ENCODE peak calls at places on chromosomes 13 and 19, in seven cellular contexts. One of them, this sample, is unnamed.

GRCh38 chr13:48783831-48784230 is 130.1 kb downstream of the CYSLTR2 start:
- DNase-seq in NCI-H146: no peak
- DNase-seq in brain microvascular endothelial cell: no peak
- DNase-seq in suprapubic skin: no peak
- DNase-seq in glutamatergic neuron: no peak
- DNase-seq in NCI-H524: no peak
- DNase-seq in activated T-cell treated with anti-CD3 and anti-CD28 coated beads for 1 hour: no peak
- DNase-seq in this sample: no peak

GRCh38 chr13:87129602-87130300 is 541.4 kb upstream of the SLITRK5 start:
- DNase-seq in suprapubic skin: no peak
- DNase-seq in brain microvascular endothelial cell: peak; percentile 1
- DNase-seq in glutamatergic neuron: no peak
- DNase-seq in NCI-H524: no peak
- DNase-seq in activated T-cell treated with anti-CD3 and anti-CD28 coated beads for 1 hour: no peak
- DNase-seq in NCI-H146: no peak
- DNase-seq in this sample: peak; percentile 19

GRCh38 chr19:35272122-35272715 is 3.5 kb downstream of the USF2 start:
- DNase-seq in NCI-H146: no peak
- DNase-seq in suprapubic skin: no peak
- DNase-seq in activated T-cell treated with anti-CD3 and anti-CD28 coated beads for 1 hour: no peak
- DNase-seq in glutamatergic neuron: no peak
- DNase-seq in brain microvascular endothelial cell: no peak
- DNase-seq in NCI-H524: no peak
- DNase-seq in this sample: no peak

GRCh38 chr13:111658150-111659100 is 338.0 kb downstream of the TEX29 start:
- DNase-seq in NCI-H524: no peak
- DNase-seq in suprapubic skin: peak; percentile 62
- DNase-seq in brain microvascular endothelial cell: no peak
- DNase-seq in glutamatergic neuron: peak; percentile 74
- DNase-seq in NCI-H146: peak; percentile 60
- DNase-seq in activated T-cell treated with anti-CD3 and anti-CD28 coated beads for 1 hour: no peak
- DNase-seq in this sample: peak; percentile 25

GRCh38 chr13:63408227-63409202 is 1992.9 kb upstream of the PCDH20 start:
- DNase-seq in glutamatergic neuron: no peak
- DNase-seq in NCI-H524: no peak
- DNase-seq in brain microvascular endothelial cell: peak; percentile 33
- DNase-seq in activated T-cell treated with anti-CD3 and anti-CD28 coated beads for 1 hour: no peak
- DNase-seq in suprapubic skin: no peak
- DNase-seq in NCI-H146: no peak
- DNase-seq in this sample: peak; percentile 60

GRCh38 chr19:13909430-13909829 is 3.4 kb downstream of the CC2D1A start:
- DNase-seq in activated T-cell treated with anti-CD3 and anti-CD28 coated beads for 1 hour: no peak
- DNase-seq in glutamatergic neuron: no peak
- DNase-seq in brain microvascular endothelial cell: no peak
- DNase-seq in suprapubic skin: no peak
- DNase-seq in NCI-H146: no peak
- DNase-seq in NCI-H524: no peak
- DNase-seq in this sample: no peak

GRCh38 chr13:45936621-45937020 is 85.1 kb upstream of the SIAH3 start:
- DNase-seq in suprapubic skin: no peak
- DNase-seq in NCI-H146: peak; percentile 23
- DNase-seq in glutamatergic neuron: no peak
- DNase-seq in NCI-H524: no peak
- DNase-seq in activated T-cell treated with anti-CD3 and anti-CD28 coated beads for 1 hour: no peak
- DNase-seq in brain microvascular endothelial cell: no peak
- DNase-seq in this sample: peak; percentile 59

GRCh38 chr13:107296804-107297203 is 728.9 kb upstream of the ARGLU1 start:
- DNase-seq in NCI-H524: no peak
- DNase-seq in suprapubic skin: no peak
- DNase-seq in activated T-cell treated with anti-CD3 and anti-CD28 coated beads for 1 hour: no peak
- DNase-seq in brain microvascular endothelial cell: no peak
- DNase-seq in NCI-H146: no peak
- DNase-seq in glutamatergic neuron: no peak
- DNase-seq in this sample: no peak

GRCh38 chr13:74040200-74040599 is 94.0 kb downstream of the KLF12 start:
- DNase-seq in suprapubic skin: no peak
- DNase-seq in activated T-cell treated with anti-CD3 and anti-CD28 coated beads for 1 hour: no peak
- DNase-seq in NCI-H524: peak; percentile 19
- DNase-seq in glutamatergic neuron: peak; percentile 81
- DNase-seq in NCI-H146: peak; percentile 61
- DNase-seq in brain microvascular endothelial cell: peak; percentile 28
- DNase-seq in this sample: peak; percentile 93

GRCh38 chr19:49473868-49474544 is at the start of gene FLT3LG:
- DNase-seq in activated T-cell treated with anti-CD3 and anti-CD28 coated beads for 1 hour: peak; percentile 84
- DNase-seq in glutamatergic neuron: peak; percentile 67
- DNase-seq in NCI-H146: peak; percentile 48
- DNase-seq in brain microvascular endothelial cell: peak; percentile 39
- DNase-seq in suprapubic skin: peak; percentile 91
- DNase-seq in NCI-H524: peak; percentile 24
- DNase-seq in this sample: no peak

GRCh38 chr13:23899555-23899954 is 2.3 kb upstream of the C1QTNF9B start:
- DNase-seq in NCI-H146: no peak
- DNase-seq in brain microvascular endothelial cell: peak; percentile 64
- DNase-seq in activated T-cell treated with anti-CD3 and anti-CD28 coated beads for 1 hour: no peak
- DNase-seq in glutamatergic neuron: no peak
- DNase-seq in NCI-H524: no peak
- DNase-seq in suprapubic skin: no peak
- DNase-seq in this sample: no peak

GRCh38 chr13:27549406-27549981 is 70.8 kb downstream of the LNX2 start:
- DNase-seq in NCI-H146: no peak
- DNase-seq in NCI-H524: no peak
- DNase-seq in brain microvascular endothelial cell: no peak
- DNase-seq in activated T-cell treated with anti-CD3 and anti-CD28 coated beads for 1 hour: no peak
- DNase-seq in glutamatergic neuron: no peak
- DNase-seq in suprapubic skin: no peak
- DNase-seq in this sample: no peak

GRCh38 chr13:74132768-74133656 is 1.2 kb downstream of the KLF12 start:
- DNase-seq in activated T-cell treated with anti-CD3 and anti-CD28 coated beads for 1 hour: no peak
- DNase-seq in brain microvascular endothelial cell: no peak
- DNase-seq in glutamatergic neuron: peak; percentile 52
- DNase-seq in suprapubic skin: peak; percentile 83
- DNase-seq in NCI-H146: peak; percentile 66
- DNase-seq in NCI-H524: no peak
- DNase-seq in this sample: peak; percentile 75

GRCh38 chr13:34816543-34816942 is 125.5 kb upstream of the NBEA start:
- DNase-seq in glutamatergic neuron: no peak
- DNase-seq in suprapubic skin: no peak
- DNase-seq in NCI-H524: no peak
- DNase-seq in NCI-H146: no peak
- DNase-seq in activated T-cell treated with anti-CD3 and anti-CD28 coated beads for 1 hour: no peak
- DNase-seq in brain microvascular endothelial cell: no peak
- DNase-seq in this sample: no peak

GRCh38 chr19:850221-850978 is 1.7 kb upstream of the ELANE start:
- DNase-seq in glutamatergic neuron: peak; percentile 69
- DNase-seq in activated T-cell treated with anti-CD3 and anti-CD28 coated beads for 1 hour: no peak
- DNase-seq in brain microvascular endothelial cell: peak; percentile 35
- DNase-seq in NCI-H524: peak; percentile 52
- DNase-seq in NCI-H146: peak; percentile 72
- DNase-seq in suprapubic skin: peak; percentile 95
- DNase-seq in this sample: peak; percentile 45

GRCh38 chr13:37192986-37193385 is 87.5 kb upstream of the CSNK1A1L start:
- DNase-seq in suprapubic skin: no peak
- DNase-seq in activated T-cell treated with anti-CD3 and anti-CD28 coated beads for 1 hour: no peak
- DNase-seq in NCI-H146: no peak
- DNase-seq in brain microvascular endothelial cell: no peak
- DNase-seq in glutamatergic neuron: no peak
- DNase-seq in NCI-H524: no peak
- DNase-seq in this sample: no peak

GRCh38 chr19:7605490-7606222 is 10.0 kb downstream of the CAMSAP3 start:
- DNase-seq in NCI-H146: no peak
- DNase-seq in glutamatergic neuron: no peak
- DNase-seq in suprapubic skin: no peak
- DNase-seq in brain microvascular endothelial cell: no peak
- DNase-seq in activated T-cell treated with anti-CD3 and anti-CD28 coated beads for 1 hour: no peak
- DNase-seq in NCI-H524: no peak
- DNase-seq in this sample: peak; percentile 83

GRCh38 chr19:39599116-39599515 is 3.2 kb upstream of the LGALS13 start:
- DNase-seq in glutamatergic neuron: no peak
- DNase-seq in activated T-cell treated with anti-CD3 and anti-CD28 coated beads for 1 hour: peak; percentile 4
- DNase-seq in suprapubic skin: no peak
- DNase-seq in brain microvascular endothelial cell: peak; percentile 15
- DNase-seq in NCI-H524: no peak
- DNase-seq in NCI-H146: no peak
- DNase-seq in this sample: peak; percentile 54

GRCh38 chr13:102128216-102128800 is 273.5 kb downstream of the FGF14 start:
- DNase-seq in suprapubic skin: no peak
- DNase-seq in NCI-H146: no peak
- DNase-seq in glutamatergic neuron: no peak
- DNase-seq in NCI-H524: no peak
- DNase-seq in brain microvascular endothelial cell: no peak
- DNase-seq in activated T-cell treated with anti-CD3 and anti-CD28 coated beads for 1 hour: no peak
- DNase-seq in this sample: peak; percentile 21

GRCh38 chr19:53511933-53512374 is 26.0 kb upstream of the ZNF331 start:
- DNase-seq in NCI-H524: no peak
- DNase-seq in activated T-cell treated with anti-CD3 and anti-CD28 coated beads for 1 hour: peak; percentile 33
- DNase-seq in NCI-H146: peak; percentile 63
- DNase-seq in brain microvascular endothelial cell: peak; percentile 47
- DNase-seq in suprapubic skin: no peak
- DNase-seq in glutamatergic neuron: peak; percentile 74
- DNase-seq in this sample: peak; percentile 94

GRCh38 chr13:99357149-99357596 is 50.0 kb upstream of the GPR183 start:
- DNase-seq in NCI-H146: no peak
- DNase-seq in brain microvascular endothelial cell: peak; percentile 91
- DNase-seq in suprapubic skin: no peak
- DNase-seq in activated T-cell treated with anti-CD3 and anti-CD28 coated beads for 1 hour: no peak
- DNase-seq in NCI-H524: no peak
- DNase-seq in glutamatergic neuron: no peak
- DNase-seq in this sample: no peak

GRCh38 chr19:51251453-51251790 is 542 bp downstream of the SIGLECL1 start:
- DNase-seq in suprapubic skin: no peak
- DNase-seq in activated T-cell treated with anti-CD3 and anti-CD28 coated beads for 1 hour: no peak
- DNase-seq in NCI-H524: no peak
- DNase-seq in NCI-H146: no peak
- DNase-seq in brain microvascular endothelial cell: no peak
- DNase-seq in glutamatergic neuron: no peak
- DNase-seq in this sample: no peak

GRCh38 chr13:66076417-66076816 is 1153.7 kb downstream of the PCDH9 start:
- DNase-seq in brain microvascular endothelial cell: peak; percentile 31
- DNase-seq in NCI-H146: no peak
- DNase-seq in activated T-cell treated with anti-CD3 and anti-CD28 coated beads for 1 hour: no peak
- DNase-seq in glutamatergic neuron: no peak
- DNase-seq in suprapubic skin: no peak
- DNase-seq in NCI-H524: no peak
- DNase-seq in this sample: no peak

GRCh38 chr13:99221567-99222239 is 21.0 kb downstream of the UBAC2 start:
- DNase-seq in NCI-H146: no peak
- DNase-seq in suprapubic skin: no peak
- DNase-seq in brain microvascular endothelial cell: no peak
- DNase-seq in glutamatergic neuron: no peak
- DNase-seq in NCI-H524: no peak
- DNase-seq in activated T-cell treated with anti-CD3 and anti-CD28 coated beads for 1 hour: no peak
- DNase-seq in this sample: no peak

GRCh38 chr19:11191934-11192333 is 5.4 kb downstream of the KANK2 start:
- DNase-seq in glutamatergic neuron: no peak
- DNase-seq in activated T-cell treated with anti-CD3 and anti-CD28 coated beads for 1 hour: no peak
- DNase-seq in NCI-H524: no peak
- DNase-seq in NCI-H146: no peak
- DNase-seq in suprapubic skin: no peak
- DNase-seq in brain microvascular endothelial cell: no peak
- DNase-seq in this sample: no peak

GRCh38 chr13:80755925-80756324 is 415.0 kb upstream of the SPRY2 start:
- DNase-seq in suprapubic skin: no peak
- DNase-seq in NCI-H146: no peak
- DNase-seq in activated T-cell treated with anti-CD3 and anti-CD28 coated beads for 1 hour: no peak
- DNase-seq in glutamatergic neuron: no peak
- DNase-seq in brain microvascular endothelial cell: no peak
- DNase-seq in NCI-H524: peak; percentile 61
- DNase-seq in this sample: no peak

GRCh38 chr13:48066310-48066989 is 28.5 kb downstream of the MED4 start:
- DNase-seq in brain microvascular endothelial cell: no peak
- DNase-seq in NCI-H524: peak; percentile 17
- DNase-seq in glutamatergic neuron: peak; percentile 19
- DNase-seq in NCI-H146: no peak
- DNase-seq in suprapubic skin: no peak
- DNase-seq in activated T-cell treated with anti-CD3 and anti-CD28 coated beads for 1 hour: no peak
- DNase-seq in this sample: no peak